ENCODE peak calls at places on chromosomes 3 and 15, in six cellular contexts. E, F, V, D, J and R are unnamed samples.

GRCh38 chr3:56868706-56869105 is 67.0 kb upstream of the ARHGEF3 start:
- ATAC-seq in E (no peak), J (no peak), F (no peak), D (no peak), V (no peak), R (no peak)

GRCh38 chr15:90300988-90301715 is 35.7 kb downstream of the NGRN start:
- ATAC-seq in V (peak; percentile 62), E (peak; percentile 92), D (peak; percentile 97), F (peak; percentile 84), J (peak; percentile 86), R (peak; percentile 25)

GRCh38 chr15:27028836-27029482 is 58.0 kb downstream of the GABRG3 start:
- ATAC-seq in J (no peak), E (no peak), F (no peak), V (no peak), D (no peak), R (no peak)

GRCh38 chr3:160027541-160028195 is 39.0 kb downstream of the IL12A start:
- ATAC-seq in D (peak; percentile 39), F (peak; percentile 44), J (peak; percentile 89), V (peak; percentile 16), E (peak; percentile 52), R (no peak)

GRCh38 chr3:139491027-139491700 is 14.8 kb upstream of the RBP2 start:
- ATAC-seq in D (peak; percentile 51), V (no peak), E (no peak), F (peak; percentile 19), J (no peak), R (no peak)

GRCh38 chr3:37996785-37997301 is 6.3 kb downstream of the VILL start:
- ATAC-seq in D (peak; percentile 72), E (peak; percentile 50), V (peak; percentile 53), F (peak; percentile 44), J (peak; percentile 63), R (no peak)

GRCh38 chr15:49468440-49468839 is 45.4 kb downstream of the FGF7 start:
- ATAC-seq in J (no peak), F (no peak), V (peak; percentile 29), E (no peak), D (peak; percentile 79), R (peak; percentile 70)

GRCh38 chr3:49647741-49648140 is 26.4 kb upstream of the APEH start:
- ATAC-seq in V (no peak), F (no peak), D (peak; percentile 61), J (no peak), E (no peak), R (no peak)

GRCh38 chr15:98674336-98674735 is 26.0 kb downstream of the IGF1R start:
- ATAC-seq in J (no peak), E (no peak), F (no peak), V (peak; percentile 48), D (no peak), R (no peak)

GRCh38 chr15:88623061-88623460 is 1.9 kb downstream of the AEN start:
- ATAC-seq in V (peak; percentile 39), F (peak; percentile 77), J (peak; percentile 15), E (no peak), D (no peak), R (no peak)

GRCh38 chr3:131341761-131342160 is 39.8 kb upstream of the NUDT16 start:
- ATAC-seq in J (no peak), V (no peak), E (no peak), D (no peak), F (no peak), R (no peak)

GRCh38 chr3:106810461-106810733 is 566.8 kb upstream of the CCDC54 start:
- ATAC-seq in F (no peak), E (no peak), J (no peak), D (no peak), V (no peak), R (no peak)

GRCh38 chr15:62835351-62835750 is 207.2 kb upstream of the TPM1 start:
- ATAC-seq in J (no peak), D (no peak), F (no peak), E (no peak), V (no peak), R (peak; percentile 31)

GRCh38 chr3:122284486-122284885 is 40.6 kb upstream of the CSTA start:
- ATAC-seq in E (no peak), D (no peak), V (no peak), J (no peak), F (no peak), R (no peak)

GRCh38 chr3:47482411-47482810 is 6.7 kb upstream of the SCAP start:
- ATAC-seq in D (no peak), J (no peak), F (no peak), E (no peak), V (no peak), R (no peak)

GRCh38 chr3:36710606-36711005 is 53.7 kb downstream of the DCLK3 start:
- ATAC-seq in F (no peak), E (no peak), J (no peak), D (no peak), V (no peak), R (no peak)

GRCh38 chr3:108153451-108153981 is 62.7 kb upstream of the CD47 start:
- ATAC-seq in D (peak; percentile 86), V (peak; percentile 30), J (peak; percentile 91), E (peak; percentile 90), F (peak; percentile 47), R (no peak)

GRCh38 chr3:39267631-39268553 is 11.9 kb downstream of the CX3CR1 start:
- ATAC-seq in D (no peak), J (peak; percentile 84), V (peak; percentile 9), E (peak; percentile 61), F (no peak), R (no peak)

GRCh38 chr15:23403550-23403949 is 43.5 kb downstream of the GOLGA6L2 start:
- ATAC-seq in F (peak; percentile 28), D (no peak), V (peak; percentile 20), E (no peak), J (no peak), R (no peak)

GRCh38 chr15:67370206-67370954 is 115.8 kb downstream of the IQCH start:
- ATAC-seq in J (no peak), D (no peak), F (no peak), E (peak; percentile 73), V (no peak), R (no peak)

GRCh38 chr15:66600240-66600627 is 34.4 kb upstream of the LCTL start:
- ATAC-seq in E (no peak), D (no peak), F (no peak), J (no peak), V (no peak), R (no peak)

GRCh38 chr3:49410102-49410843 is 1.5 kb downstream of the RHOA start:
- ATAC-seq in J (no peak), V (no peak), D (no peak), F (no peak), E (no peak), R (no peak)

GRCh38 chr3:171186383-171186782 is 159.9 kb upstream of the SLC2A2 start:
- ATAC-seq in D (no peak), V (no peak), J (no peak), F (no peak), E (no peak), R (no peak)

GRCh38 chr3:100041328-100041749 is 73.0 kb downstream of the FILIP1L start:
- ATAC-seq in J (no peak), D (no peak), F (no peak), E (no peak), V (peak; percentile 63), R (peak; percentile 69)

GRCh38 chr15:51229907-51230328 is 108.5 kb downstream of the CYP19A1 start:
- ATAC-seq in J (peak; percentile 51), D (peak; percentile 38), F (no peak), V (no peak), E (peak; percentile 42), R (no peak)
- TF ChIP-seq CTCF in J (peak; percentile 34), D (peak; percentile 41), F (peak; percentile 48), V (no peak), E (peak; percentile 37), R (no peak)

DNA sequence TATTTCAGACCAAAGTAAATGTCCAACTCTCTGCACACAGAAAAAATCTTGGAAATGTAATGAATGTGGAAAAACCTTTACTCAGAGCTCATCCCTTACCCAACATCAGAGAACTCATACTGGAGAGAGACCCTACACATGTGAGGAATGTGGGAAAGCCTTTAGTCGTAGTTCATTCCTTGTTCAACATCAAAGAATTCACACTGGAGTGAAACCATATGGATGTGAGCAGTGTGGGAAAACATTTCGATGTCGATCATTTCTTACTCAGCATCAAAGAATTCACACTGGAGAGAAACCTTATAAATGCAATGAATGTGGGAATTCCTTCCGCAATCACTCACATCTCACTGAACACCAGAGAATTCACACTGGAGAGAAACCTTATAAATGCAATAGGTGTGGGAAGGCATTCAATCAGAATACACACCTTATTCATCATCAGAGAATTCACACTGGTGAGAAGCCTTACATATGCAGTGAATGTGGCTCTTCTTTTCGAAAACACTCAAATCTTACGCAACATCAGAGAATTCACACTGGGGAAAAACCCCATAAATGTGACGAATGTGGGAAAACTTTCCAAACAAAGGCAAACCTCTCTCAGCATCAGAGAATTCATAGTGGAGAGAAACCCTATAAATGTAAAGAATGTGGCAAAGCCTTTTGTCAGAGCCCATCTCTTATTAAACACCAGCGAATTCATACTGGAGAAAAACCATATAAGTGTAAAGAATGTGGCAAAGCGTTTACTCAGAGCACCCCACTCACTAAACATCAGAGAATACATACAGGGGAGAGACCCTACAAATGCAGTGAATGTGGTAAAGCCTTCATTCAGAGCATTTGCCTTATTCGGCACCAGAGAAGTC is 8.0 kb upstream of the ZNF501 start:
- ATAC-seq in V (no peak), E (no peak), F (no peak), D (no peak), J (no peak), R (no peak)
- H3K9me3 ChIP-seq in V (peaks cover 94% of the 10 kb centered on the region), E (peaks cover 21% of the 10 kb centered on the region), F (peaks cover 88% of the 10 kb centered on the region), D (peaks cover 78% of the 10 kb centered on the region), J (peaks cover 35% of the 10 kb centered on the region), R (peaks cover 9% of the 10 kb centered on the region)

GRCh38 chr15:32869814-32870213 is 152.0 kb downstream of the GREM1 start:
- ATAC-seq in F (no peak), V (no peak), J (no peak), D (no peak), E (no peak), R (no peak)

GRCh38 chr15:32871887-32872286 is 154.1 kb downstream of the GREM1 start:
- ATAC-seq in D (no peak), E (no peak), J (no peak), F (no peak), V (no peak), R (no peak)

GRCh38 chr15:32873292-32874114 is 155.7 kb downstream of the GREM1 start:
- ATAC-seq in E (no peak), V (peak; percentile 31), J (no peak), D (no peak), F (peak; percentile 48), R (peak; percentile 17)

GRCh38 chr15:32870240-32871033 is 152.6 kb downstream of the GREM1 start:
- ATAC-seq in J (peak; percentile 94), E (peak; percentile 71), V (no peak), D (no peak), F (no peak), R (peak; percentile 62)

GRCh38 chr15:32872606-32873291 is 154.9 kb downstream of the GREM1 start:
- ATAC-seq in E (no peak), F (no peak), D (no peak), V (peak; percentile 46), J (no peak), R (peak; percentile 92)
- TF ChIP-seq EP300 in E (no peak), F (no peak), D (no peak), V (no peak), J (no peak), R (peak; percentile 26)

DNA sequence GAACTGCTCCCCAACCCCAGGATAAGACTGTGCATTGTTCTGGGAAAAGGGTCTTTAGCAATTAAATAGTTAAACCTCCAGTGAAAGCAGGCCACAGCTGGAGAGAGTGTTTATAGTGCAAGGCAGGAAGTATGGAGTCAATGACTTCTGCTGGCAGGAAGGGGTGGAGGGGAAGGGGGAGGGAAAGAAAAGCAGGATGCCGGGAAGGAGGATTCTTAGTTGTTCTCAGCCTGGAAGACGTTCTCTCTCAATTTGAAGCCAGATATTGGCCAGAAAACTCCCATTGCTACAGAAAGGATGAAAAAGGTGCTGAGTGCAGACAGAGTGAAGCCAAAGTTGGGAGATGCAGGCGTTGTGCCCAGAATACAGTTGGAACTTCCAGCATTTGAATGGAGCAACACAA is 35.7 kb upstream of the ACTL6A start:
- ATAC-seq in D (no peak), V (peak; percentile 94), E (peak; percentile 51), J (no peak), F (no peak), R (peak; percentile 93)
- TF ChIP-seq CTCF in D (no peak), V (no peak), E (no peak), J (no peak), F (no peak), R (no peak)